ENCODE peak calls at places on chromosome 2, in ten cellular contexts. C is SK-N-SH; P is cardiac muscle cell; T is effector memory CD4-positive, alpha-beta T cell; X is PC-9; N is left lung; Q is endodermal cell; B is CD4-positive, alpha-beta memory T cell; W is keratinocyte; K is left ventricle myocardium inferior. J is an unnamed sample.
A peak's percentile ranks its signal among the peaks of the same experiment; 100 is the strongest.

GRCh38 chr2:80525152-80525551 is 220.6 kb upstream of the LRRTM1 start:
- DNase-seq in C (no peak), P (no peak), T (no peak), X (no peak), N (no peak), Q (no peak), B (no peak), W (no peak), K (no peak), J (no peak)

GRCh38 chr2:190301032-190301431 is 18.6 kb downstream of the HIBCH start:
- DNase-seq in C (no peak), P (no peak), T (no peak), X (no peak), N (no peak), Q (no peak), B (no peak), W (no peak), K (no peak), J (no peak)

GRCh38 chr2:239075918-239076727 is 228.2 kb downstream of the TWIST2 start:
- DNase-seq in C (no peak), P (no peak), T (no peak), X (no peak), N (no peak), Q (no peak), B (no peak), W (no peak), K (peak; percentile 28), J (no peak)

GRCh38 chr2:207469953-207470699 is 59.6 kb upstream of the CREB1 start:
- DNase-seq in C (no peak), P (no peak), T (no peak), X (no peak), N (no peak), Q (no peak), B (no peak), W (no peak), K (no peak), J (no peak)

GRCh38 chr2:229445013-229445412 is 173.9 kb upstream of the PID1 start:
- DNase-seq in C (no peak), P (peak; percentile 97), T (no peak), X (peak; percentile 56), N (peak; percentile 54), Q (no peak), B (no peak), W (peak; percentile 78), K (peak; percentile 41), J (no peak)

GRCh38 chr2:198913394-198914152 is 544.2 kb downstream of the SATB2 start:
- DNase-seq in C (no peak), P (no peak), T (no peak), X (no peak), N (no peak), Q (no peak), B (no peak), W (no peak), K (no peak), J (no peak)

GRCh38 chr2:54619660-54620231 is 103.7 kb upstream of the EML6 start:
- DNase-seq in C (peak; percentile 38), P (no peak), T (no peak), X (no peak), N (no peak), Q (no peak), B (no peak), W (no peak), K (no peak), J (no peak)

GRCh38 chr2:69309336-69310048 is 77.5 kb downstream of the GFPT1 start:
- DNase-seq in C (peak; percentile 37), P (peak; percentile 77), T (no peak), X (peak; percentile 50), N (peak; percentile 64), Q (peak; percentile 67), B (no peak), W (no peak), K (peak; percentile 31), J (no peak)

GRCh38 chr2:105177546-105178254 is 63.8 kb upstream of the GPR45 start:
- DNase-seq in C (no peak), P (no peak), T (no peak), X (no peak), N (no peak), Q (peak; percentile 92), B (no peak), W (no peak), K (no peak), J (no peak)

GRCh38 chr2:226227341-226227740 is 572.3 kb downstream of the IRS1 start:
- DNase-seq in C (no peak), P (no peak), T (no peak), X (no peak), N (no peak), Q (no peak), B (no peak), W (no peak), K (no peak), J (no peak)

GRCh38 chr2:101364878-101365277 is 22.4 kb downstream of the CREG2 start:
- DNase-seq in C (no peak), P (no peak), T (no peak), X (no peak), N (no peak), Q (no peak), B (no peak), W (no peak), K (no peak), J (no peak)

DNA sequence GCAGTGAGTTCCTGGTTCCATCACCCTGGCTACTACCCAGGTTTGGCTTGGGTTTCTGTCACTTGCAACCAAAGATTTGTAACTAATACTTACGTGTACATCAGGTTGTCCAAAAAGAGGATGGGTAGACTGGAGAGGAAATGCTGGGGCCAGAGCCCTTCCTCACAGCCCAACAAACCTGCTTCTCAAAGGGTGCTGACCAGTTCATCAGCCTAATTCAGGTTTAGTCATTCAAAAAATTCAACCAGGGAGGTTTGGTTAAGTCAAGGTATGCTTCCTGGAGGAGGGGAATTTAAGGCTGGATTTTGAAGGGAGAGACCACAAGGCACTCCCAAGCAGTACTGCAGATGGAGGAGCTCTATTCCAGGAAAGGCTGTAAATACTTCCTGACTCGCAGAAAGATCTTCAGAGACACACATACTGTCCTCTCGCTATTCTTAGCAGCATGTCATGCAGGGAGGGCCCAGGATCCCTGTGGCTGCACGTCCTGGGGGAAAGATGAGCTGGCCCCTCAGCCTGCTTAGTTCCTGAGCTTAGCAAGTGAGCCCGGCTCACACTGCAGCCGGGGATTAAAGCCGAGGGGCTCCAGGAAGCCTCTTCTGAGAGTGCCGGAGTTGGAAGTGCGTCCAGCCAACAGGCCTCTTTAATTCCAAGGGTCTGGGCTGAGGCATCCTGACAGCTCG is 40.0 kb upstream of the BIN1 start:
- DNase-seq in C (no peak), P (no peak), T (no peak), X (no peak), N (no peak), Q (no peak), B (no peak), W (no peak), K (no peak), J (no peak)
- H3K4me1 ChIP-seq in C (no peaks in the 10 kb centered on the region), P (peaks cover 12% of the 10 kb centered on the region), T (no peaks in the 10 kb centered on the region), X (peaks cover 67% of the 10 kb centered on the region), N (no peaks in the 10 kb centered on the region), Q (no peaks in the 10 kb centered on the region), B (no peaks in the 10 kb centered on the region), W (peaks cover 32% of the 10 kb centered on the region), K (peaks cover 28% of the 10 kb centered on the region), J (no peaks in the 10 kb centered on the region)

DNA sequence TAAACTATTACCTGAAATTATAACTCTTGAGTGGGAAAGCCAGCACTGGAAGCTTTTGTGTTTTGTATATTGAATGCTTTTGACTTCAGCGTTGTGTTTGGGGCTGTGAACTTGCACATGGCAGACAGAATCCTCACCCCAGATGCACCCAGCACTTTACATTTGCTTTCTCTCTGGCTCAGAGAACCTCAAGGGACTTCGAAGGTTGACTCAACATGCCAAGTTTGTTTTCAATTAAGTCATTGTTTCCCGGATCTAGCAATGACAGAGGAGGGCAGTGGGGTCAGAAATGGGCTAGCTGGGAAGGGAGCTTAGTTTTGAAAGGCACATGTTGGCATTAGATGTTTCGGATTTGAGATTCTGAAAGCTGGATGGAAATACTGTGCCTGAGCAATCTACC is 22.4 kb downstream of the TET3 start:
- DNase-seq in C (no peak), P (no peak), T (no peak), X (no peak), N (no peak), Q (no peak), B (no peak), W (no peak), K (no peak), J (no peak)
- H3K4me1 ChIP-seq in C (peaks cover 15% of the 10 kb centered on the region), P (peaks cover 36% of the 10 kb centered on the region), T (peaks cover 5% of the 10 kb centered on the region), X (peaks cover 36% of the 10 kb centered on the region), N (peaks cover 51% of the 10 kb centered on the region), Q (peaks cover 57% of the 10 kb centered on the region), B (peaks cover 16% of the 10 kb centered on the region), W (peaks cover 36% of the 10 kb centered on the region), K (peaks cover 73% of the 10 kb centered on the region), J (peaks cover 9% of the 10 kb centered on the region)

GRCh38 chr2:85793584-85793983 is 39.8 kb downstream of the ATOH8 start:
- DNase-seq in C (no peak), P (no peak), T (no peak), X (no peak), N (no peak), Q (no peak), B (no peak), W (no peak), K (no peak), J (no peak)
- H3K4me1 ChIP-seq in C (peaks cover 41% of the 10 kb centered on the region), P (no peaks in the 10 kb centered on the region), T (no peaks in the 10 kb centered on the region), X (peaks cover 4% of the 10 kb centered on the region), N (peaks cover 55% of the 10 kb centered on the region), Q (no peaks in the 10 kb centered on the region), B (no peaks in the 10 kb centered on the region), W (peaks cover 9% of the 10 kb centered on the region), K (peaks cover 98% of the 10 kb centered on the region), J (no peaks in the 10 kb centered on the region)

GRCh38 chr2:52934354-52934898 is 833.2 kb upstream of the CHAC2 start:
- DNase-seq in C (no peak), P (peak; percentile 51), T (no peak), X (peak; percentile 17), N (no peak), Q (no peak), B (no peak), W (peak; percentile 15), K (no peak), J (no peak)

GRCh38 chr2:52929412-52929811 is 838.2 kb upstream of the CHAC2 start:
- DNase-seq in C (no peak), P (no peak), T (no peak), X (no peak), N (no peak), Q (no peak), B (no peak), W (no peak), K (no peak), J (no peak)

GRCh38 chr2:52934920-52935640 is 832.5 kb upstream of the CHAC2 start:
- DNase-seq in C (no peak), P (no peak), T (no peak), X (no peak), N (no peak), Q (no peak), B (no peak), W (no peak), K (no peak), J (no peak)

GRCh38 chr2:52933878-52934277 is 833.7 kb upstream of the CHAC2 start:
- DNase-seq in C (no peak), P (peak; percentile 5), T (no peak), X (no peak), N (no peak), Q (no peak), B (no peak), W (no peak), K (no peak), J (no peak)

DNA sequence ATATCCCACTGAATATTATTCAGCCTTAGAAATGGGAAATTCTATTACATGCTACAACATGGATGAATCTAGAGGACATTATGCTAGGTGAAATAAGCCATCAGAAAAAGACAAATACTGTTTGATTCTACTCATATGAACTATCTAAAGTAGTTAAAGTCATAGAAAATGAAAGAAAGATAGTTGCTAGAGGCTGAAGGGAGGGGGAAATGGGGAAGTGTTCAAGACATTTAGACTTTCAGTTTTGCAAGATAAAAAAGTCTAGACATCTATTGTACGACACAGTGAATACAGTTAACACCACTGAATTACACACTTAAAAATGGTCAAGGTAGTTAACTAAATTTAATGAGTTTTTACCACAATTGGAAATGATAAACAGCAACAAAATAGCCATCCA is 835.9 kb upstream of the CHAC2 start:
- DNase-seq in C (no peak), P (no peak), T (no peak), X (no peak), N (no peak), Q (no peak), B (no peak), W (no peak), K (no peak), J (no peak)
- H3K4me1 ChIP-seq in C (peaks cover 4% of the 10 kb centered on the region), P (no peaks in the 10 kb centered on the region), T (no peaks in the 10 kb centered on the region), X (peaks cover 19% of the 10 kb centered on the region), N (no peaks in the 10 kb centered on the region), Q (no peaks in the 10 kb centered on the region), B (no peaks in the 10 kb centered on the region), W (peaks cover 12% of the 10 kb centered on the region), K (no peaks in the 10 kb centered on the region), J (no peaks in the 10 kb centered on the region)

J was measured in CD8-positive, alpha-beta memory T cell.